ENCODE peak calls at places on chromosomes 12 and 14, in five cellular contexts. One of them, this sample, is unnamed.
A peak's percentile ranks its signal among the peaks of the same experiment; 100 is the strongest.

GRCh38 chr12:9646794-9647622 is 22.5 kb upstream of the CLEC2D start:
- DNase-seq in HuH-7: no peak
- DNase-seq in HEK293T: no peak
- DNase-seq in CD4-positive, alpha-beta memory T cell: no peak
- DNase-seq in CD8-positive, alpha-beta T cell: no peak
- DNase-seq in this sample: peak; percentile 32

GRCh38 chr14:68791078-68791983 is 1.5 kb downstream of the ZFP36L1 start:
- DNase-seq in HuH-7: no peak
- DNase-seq in HEK293T: no peak
- DNase-seq in CD4-positive, alpha-beta memory T cell: peak; percentile 58
- DNase-seq in CD8-positive, alpha-beta T cell: no peak
- DNase-seq in this sample: peak; percentile 72

GRCh38 chr12:130706885-130707570 is 9.1 kb downstream of the RIMBP2 start:
- DNase-seq in HuH-7: no peak
- DNase-seq in HEK293T: no peak
- DNase-seq in CD4-positive, alpha-beta memory T cell: no peak
- DNase-seq in CD8-positive, alpha-beta T cell: no peak
- DNase-seq in this sample: no peak

GRCh38 chr14:61438860-61439765 is 117.7 kb downstream of the PRKCH start:
- DNase-seq in HuH-7: peak; percentile 37
- DNase-seq in HEK293T: no peak
- DNase-seq in CD4-positive, alpha-beta memory T cell: peak; percentile 74
- DNase-seq in CD8-positive, alpha-beta T cell: no peak
- DNase-seq in this sample: peak; percentile 89

GRCh38 chr12:52729147-52729546 is 25.8 kb upstream of the KRT77 start:
- DNase-seq in HuH-7: no peak
- DNase-seq in HEK293T: no peak
- DNase-seq in CD4-positive, alpha-beta memory T cell: no peak
- DNase-seq in CD8-positive, alpha-beta T cell: no peak
- DNase-seq in this sample: no peak

GRCh38 chr12:111429760-111430417 is 24.2 kb downstream of the SH2B3 start:
- DNase-seq in HuH-7: no peak
- DNase-seq in HEK293T: no peak
- DNase-seq in CD4-positive, alpha-beta memory T cell: peak; percentile 90
- DNase-seq in CD8-positive, alpha-beta T cell: peak; percentile 54
- DNase-seq in this sample: no peak

GRCh38 chr12:122161682-122162081 is 12.3 kb downstream of the IL31 start:
- DNase-seq in HuH-7: no peak
- DNase-seq in HEK293T: no peak
- DNase-seq in CD4-positive, alpha-beta memory T cell: no peak
- DNase-seq in CD8-positive, alpha-beta T cell: no peak
- DNase-seq in this sample: no peak

GRCh38 chr12:45208604-45209487 is 7.0 kb upstream of the ANO6 start:
- DNase-seq in HuH-7: no peak
- DNase-seq in HEK293T: no peak
- DNase-seq in CD4-positive, alpha-beta memory T cell: no peak
- DNase-seq in CD8-positive, alpha-beta T cell: no peak
- DNase-seq in this sample: no peak

GRCh38 chr12:116478243-116478773 is 80.9 kb upstream of the MAP1LC3B2 start:
- DNase-seq in HuH-7: no peak
- DNase-seq in HEK293T: no peak
- DNase-seq in CD4-positive, alpha-beta memory T cell: no peak
- DNase-seq in CD8-positive, alpha-beta T cell: no peak
- DNase-seq in this sample: no peak

GRCh38 chr12:12024958-12025682 is 45.6 kb upstream of the BCL2L14 start:
- DNase-seq in HuH-7: no peak
- DNase-seq in HEK293T: no peak
- DNase-seq in CD4-positive, alpha-beta memory T cell: peak; percentile 71
- DNase-seq in CD8-positive, alpha-beta T cell: no peak
- DNase-seq in this sample: peak; percentile 72

GRCh38 chr12:129009833-129010232 is 156.6 kb downstream of the GLT1D1 start:
- DNase-seq in HuH-7: no peak
- DNase-seq in HEK293T: no peak
- DNase-seq in CD4-positive, alpha-beta memory T cell: no peak
- DNase-seq in CD8-positive, alpha-beta T cell: no peak
- DNase-seq in this sample: no peak

GRCh38 chr12:88036368-88036965 is 7.3 kb upstream of the C12orf50 start:
- DNase-seq in HuH-7: no peak
- DNase-seq in HEK293T: no peak
- DNase-seq in CD4-positive, alpha-beta memory T cell: no peak
- DNase-seq in CD8-positive, alpha-beta T cell: no peak
- DNase-seq in this sample: peak; percentile 20

GRCh38 chr12:56220611-56221232 is 1.0 kb downstream of the RNF41 start:
- DNase-seq in HuH-7: no peak
- DNase-seq in HEK293T: no peak
- DNase-seq in CD4-positive, alpha-beta memory T cell: no peak
- DNase-seq in CD8-positive, alpha-beta T cell: no peak
- DNase-seq in this sample: peak; percentile 60

GRCh38 chr12:34387711-34388635 is 365.7 kb downstream of the ALG10 start:
- DNase-seq in HuH-7: no peak
- DNase-seq in HEK293T: no peak
- DNase-seq in CD4-positive, alpha-beta memory T cell: peak; percentile 20
- DNase-seq in CD8-positive, alpha-beta T cell: no peak
- DNase-seq in this sample: no peak

GRCh38 chr12:88784166-88784565 is 203.9 kb upstream of the KITLG start:
- DNase-seq in HuH-7: no peak
- DNase-seq in HEK293T: no peak
- DNase-seq in CD4-positive, alpha-beta memory T cell: no peak
- DNase-seq in CD8-positive, alpha-beta T cell: no peak
- DNase-seq in this sample: no peak

GRCh38 chr12:48165089-48166031 is 8.0 kb upstream of the ASB8 start:
- DNase-seq in HuH-7: peak; percentile 79
- DNase-seq in HEK293T: peak; percentile 56
- DNase-seq in CD4-positive, alpha-beta memory T cell: peak; percentile 61
- DNase-seq in CD8-positive, alpha-beta T cell: peak; percentile 34
- DNase-seq in this sample: peak; percentile 72

GRCh38 chr12:3446235-3446634 is 44.8 kb upstream of the PRMT8 start:
- DNase-seq in HuH-7: no peak
- DNase-seq in HEK293T: no peak
- DNase-seq in CD4-positive, alpha-beta memory T cell: no peak
- DNase-seq in CD8-positive, alpha-beta T cell: no peak
- DNase-seq in this sample: no peak

GRCh38 chr12:85356596-85357385 is 76.8 kb downstream of the ALX1 start:
- DNase-seq in HuH-7: no peak
- DNase-seq in HEK293T: no peak
- DNase-seq in CD4-positive, alpha-beta memory T cell: no peak
- DNase-seq in CD8-positive, alpha-beta T cell: no peak
- DNase-seq in this sample: no peak

GRCh38 chr12:58580095-58580494 is 340.2 kb downstream of the LRIG3 start:
- DNase-seq in HuH-7: no peak
- DNase-seq in HEK293T: no peak
- DNase-seq in CD4-positive, alpha-beta memory T cell: no peak
- DNase-seq in CD8-positive, alpha-beta T cell: no peak
- DNase-seq in this sample: no peak

GRCh38 chr12:87086118-87086891 is 830.1 kb upstream of the MGAT4C start:
- DNase-seq in HuH-7: no peak
- DNase-seq in HEK293T: no peak
- DNase-seq in CD4-positive, alpha-beta memory T cell: no peak
- DNase-seq in CD8-positive, alpha-beta T cell: no peak
- DNase-seq in this sample: no peak

GRCh38 chr12:25352078-25352918 is 101.6 kb upstream of the KRAS start:
- DNase-seq in HuH-7: no peak
- DNase-seq in HEK293T: no peak
- DNase-seq in CD4-positive, alpha-beta memory T cell: no peak
- DNase-seq in CD8-positive, alpha-beta T cell: no peak
- DNase-seq in this sample: peak; percentile 82

GRCh38 chr12:121217761-121218160 is 7.8 kb downstream of the P2RX4 start:
- DNase-seq in HuH-7: peak; percentile 66
- DNase-seq in HEK293T: no peak
- DNase-seq in CD4-positive, alpha-beta memory T cell: no peak
- DNase-seq in CD8-positive, alpha-beta T cell: no peak
- DNase-seq in this sample: no peak

GRCh38 chr12:1533602-1534304 is 60.6 kb downstream of the FBXL14 start:
- DNase-seq in HuH-7: no peak
- DNase-seq in HEK293T: no peak
- DNase-seq in CD4-positive, alpha-beta memory T cell: peak; percentile 45
- DNase-seq in CD8-positive, alpha-beta T cell: peak; percentile 19
- DNase-seq in this sample: peak; percentile 87

GRCh38 chr14:96579358-96579757 is 77.2 kb downstream of the PAPOLA start:
- DNase-seq in HuH-7: no peak
- DNase-seq in HEK293T: no peak
- DNase-seq in CD4-positive, alpha-beta memory T cell: no peak
- DNase-seq in CD8-positive, alpha-beta T cell: no peak
- DNase-seq in this sample: no peak

GRCh38 chr14:89503458-89503996 is 86.5 kb upstream of the FOXN3 start:
- DNase-seq in HuH-7: no peak
- DNase-seq in HEK293T: no peak
- DNase-seq in CD4-positive, alpha-beta memory T cell: no peak
- DNase-seq in CD8-positive, alpha-beta T cell: no peak
- DNase-seq in this sample: no peak

GRCh38 chr14:32635103-32635719 is 303.5 kb upstream of the NPAS3 start:
- DNase-seq in HuH-7: no peak
- DNase-seq in HEK293T: no peak
- DNase-seq in CD4-positive, alpha-beta memory T cell: no peak
- DNase-seq in CD8-positive, alpha-beta T cell: no peak
- DNase-seq in this sample: peak; percentile 56

GRCh38 chr12:95808146-95808545 is 17.6 kb upstream of the NTN4 start:
- DNase-seq in HuH-7: no peak
- DNase-seq in HEK293T: no peak
- DNase-seq in CD4-positive, alpha-beta memory T cell: no peak
- DNase-seq in CD8-positive, alpha-beta T cell: no peak
- DNase-seq in this sample: no peak

GRCh38 chr12:120678572-120678971 is 8.4 kb upstream of the MLEC start:
- DNase-seq in HuH-7: no peak
- DNase-seq in HEK293T: no peak
- DNase-seq in CD4-positive, alpha-beta memory T cell: no peak
- DNase-seq in CD8-positive, alpha-beta T cell: no peak
- DNase-seq in this sample: no peak

GRCh38 chr14:21987937-21988336 is 314.3 kb upstream of the OR4E1 start:
- DNase-seq in HuH-7: peak; percentile 24
- DNase-seq in HEK293T: peak; percentile 53
- DNase-seq in CD4-positive, alpha-beta memory T cell: no peak
- DNase-seq in CD8-positive, alpha-beta T cell: no peak
- DNase-seq in this sample: peak; percentile 4

GRCh38 chr14:59679872-59680271 is 103.3 kb upstream of the CCDC175 start:
- DNase-seq in HuH-7: no peak
- DNase-seq in HEK293T: no peak
- DNase-seq in CD4-positive, alpha-beta memory T cell: no peak
- DNase-seq in CD8-positive, alpha-beta T cell: no peak
- DNase-seq in this sample: peak; percentile 62

GRCh38 chr12:21891763-21892217 is 49.4 kb downstream of the ABCC9 start:
- DNase-seq in HuH-7: no peak
- DNase-seq in HEK293T: no peak
- DNase-seq in CD4-positive, alpha-beta memory T cell: no peak
- DNase-seq in CD8-positive, alpha-beta T cell: no peak
- DNase-seq in this sample: no peak

GRCh38 chr12:48995061-48995879 is 3.9 kb downstream of the DDN start:
- DNase-seq in HuH-7: peak; percentile 99
- DNase-seq in HEK293T: peak; percentile 93
- DNase-seq in CD4-positive, alpha-beta memory T cell: peak; percentile 53
- DNase-seq in CD8-positive, alpha-beta T cell: no peak
- DNase-seq in this sample: peak; percentile 92

GRCh38 chr12:109234012-109234411 is 75.1 kb downstream of the FOXN4 start:
- DNase-seq in HuH-7: no peak
- DNase-seq in HEK293T: no peak
- DNase-seq in CD4-positive, alpha-beta memory T cell: no peak
- DNase-seq in CD8-positive, alpha-beta T cell: no peak
- DNase-seq in this sample: no peak

GRCh38 chr12:82835217-82835616 is 148.5 kb downstream of the TMTC2 start:
- DNase-seq in HuH-7: no peak
- DNase-seq in HEK293T: no peak
- DNase-seq in CD4-positive, alpha-beta memory T cell: no peak
- DNase-seq in CD8-positive, alpha-beta T cell: no peak
- DNase-seq in this sample: peak; percentile 37

GRCh38 chr12:89947437-89948265 is 239.0 kb upstream of the ATP2B1 start:
- DNase-seq in HuH-7: no peak
- DNase-seq in HEK293T: no peak
- DNase-seq in CD4-positive, alpha-beta memory T cell: no peak
- DNase-seq in CD8-positive, alpha-beta T cell: no peak
- DNase-seq in this sample: peak; percentile 84